ENCODE peak calls at places on chromosomes 16 and 17, in five cellular contexts. Q is NCI-H1105, S is RCC 7860, L is GM04503, F is NCI-H226. O is an unnamed sample.

GRCh38 chr17:66268247-66268927 is 34.0 kb upstream of the PRKCA start:
- DNase-seq in Q (no peak), F (peak; percentile 69), L (peak; percentile 70), S (peak; percentile 63), O (peak; percentile 56)

GRCh38 chr16:9123401-9123800 is 32.0 kb downstream of the HAPSTR1 start:
- DNase-seq in S (no peak), F (no peak), Q (no peak), L (no peak), O (no peak)

GRCh38 chr17:30263552-30264333 is 28.0 kb downstream of the BLMH start:
- DNase-seq in Q (no peak), L (no peak), F (peak; percentile 87), S (no peak), O (peak; percentile 27)

GRCh38 chr16:23753908-23754593 is 775 bp upstream of the CHP2 start:
- DNase-seq in S (no peak), Q (no peak), F (no peak), L (no peak), O (no peak)

GRCh38 chr17:58321571-58322525 is 6.7 kb downstream of the TSPOAP1 start:
- DNase-seq in Q (no peak), F (no peak), L (no peak), S (no peak), O (no peak)

GRCh38 chr16:85570735-85571562 is 42.2 kb upstream of the GSE1 start:
- DNase-seq in L (no peak), S (no peak), Q (no peak), F (no peak), O (no peak)

GRCh38 chr17:16511515-16511914 is 19.5 kb upstream of the LRRC75A start:
- DNase-seq in S (no peak), Q (no peak), L (no peak), F (no peak), O (no peak)

GRCh38 chr17:1766382-1767135 is 4.7 kb downstream of the SERPINF1 start:
- DNase-seq in F (no peak), L (no peak), Q (no peak), S (no peak), O (no peak)

GRCh38 chr17:16438173-16438556 is 22.8 kb downstream of the TRPV2 start:
- DNase-seq in L (no peak), Q (no peak), S (no peak), F (no peak), O (no peak)

GRCh38 chr16:50121721-50122445 is 31.2 kb upstream of the TENT4B start:
- DNase-seq in Q (peak; percentile 60), L (no peak), F (no peak), S (no peak), O (no peak)

GRCh38 chr17:78538033-78538776 is 39.0 kb downstream of the DNAH17 start:
- DNase-seq in F (no peak), Q (no peak), S (no peak), L (no peak), O (no peak)

GRCh38 chr17:50565559-50566350 is 5.2 kb downstream of the CACNA1G start:
- DNase-seq in L (no peak), F (no peak), S (peak; percentile 39), Q (peak; percentile 86), O (no peak)

GRCh38 chr16:66483689-66484452 is 56.8 kb downstream of the BEAN1 start:
- DNase-seq in Q (no peak), L (no peak), S (peak; percentile 42), F (peak; percentile 59), O (no peak)

GRCh38 chr17:81152288-81152848 is 12.9 kb upstream of the PVALEF start:
- DNase-seq in L (no peak), Q (no peak), F (no peak), S (no peak), O (no peak)

GRCh38 chr17:12256380-12256995 is 235.8 kb downstream of the MAP2K4 start:
- DNase-seq in L (peak; percentile 9), F (no peak), S (peak; percentile 24), Q (no peak), O (peak; percentile 15)

GRCh38 chr16:66107661-66108060 is 258.8 kb upstream of the CDH5 start:
- DNase-seq in F (peak; percentile 44), L (peak; percentile 80), Q (no peak), S (no peak), O (peak; percentile 79)

GRCh38 chr17:37672545-37673078 is 29.4 kb upstream of the DDX52 start:
- DNase-seq in F (no peak), S (peak; percentile 28), Q (no peak), L (peak; percentile 34), O (no peak)

GRCh38 chr16:12186774-12187335 is 210.3 kb downstream of the SNX29 start:
- DNase-seq in Q (no peak), F (no peak), S (no peak), L (no peak), O (no peak)

GRCh38 chr16:84268231-84268630 is 26.4 kb upstream of the WFDC1 start:
- DNase-seq in F (no peak), L (no peak), Q (no peak), S (no peak), O (no peak)

GRCh38 chr17:42316755-42317154 is 28.5 kb downstream of the STAT5A start:
- DNase-seq in S (no peak), F (no peak), L (no peak), Q (no peak), O (no peak)

GRCh38 chr16:86685071-86685470 is 106.7 kb downstream of the FOXL1 start:
- DNase-seq in F (no peak), L (no peak), Q (no peak), S (no peak), O (no peak)

GRCh38 chr17:65173284-65173793 is 36.2 kb downstream of the RGS9 start:
- DNase-seq in L (no peak), S (peak; percentile 78), Q (peak; percentile 38), F (no peak), O (no peak)

GRCh38 chr17:81831957-81832607 is 1.0 kb downstream of the MCRIP1 start:
- DNase-seq in Q (no peak), F (no peak), L (no peak), S (no peak), O (no peak)

GRCh38 chr17:17971431-17972125 is 622 bp downstream of the TOM1L2 start:
- DNase-seq in Q (no peak), F (no peak), L (no peak), S (no peak), O (no peak)

GRCh38 chr17:81527591-81528383 is at the start of gene FSCN2:
- DNase-seq in S (no peak), Q (no peak), F (no peak), L (no peak), O (no peak)

GRCh38 chr16:87392823-87393679 is 915 bp downstream of the MAP1LC3B start:
- DNase-seq in Q (no peak), L (no peak), S (no peak), F (no peak), O (no peak)

GRCh38 chr16:86625821-86626220 is 47.5 kb downstream of the FOXL1 start:
- DNase-seq in L (no peak), Q (no peak), F (no peak), S (no peak), O (no peak)

GRCh38 chr17:7177954-7178477 is 1.2 kb downstream of the ASGR1 start:
- DNase-seq in L (no peak), Q (peak; percentile 78), S (no peak), F (no peak), O (no peak)

GRCh38 chr17:39225974-39226683 is 384 bp upstream of the STAC2 start:
- DNase-seq in F (peak; percentile 69), L (no peak), Q (peak; percentile 85), S (no peak), O (no peak)

GRCh38 chr17:1590031-1590746 is 27.6 kb upstream of the PITPNA start:
- DNase-seq in L (peak; percentile 65), S (peak; percentile 84), Q (no peak), F (peak; percentile 96), O (peak; percentile 68)

GRCh38 chr16:88010343-88010970 is 59.2 kb downstream of the BANP start:
- DNase-seq in S (no peak), Q (no peak), L (no peak), F (no peak), O (no peak)